ENCODE peak calls at places on chromosome 10, in eight cellular contexts. N is fibroblast of pulmonary artery; X is Peyer's patch; G is PC-9; A is AG09319; B is A549; H is CD8-positive, alpha-beta T cell; U is tibial artery. I is an unnamed sample.

GRCh38 chr10:69254877-69255276 is 23.4 kb upstream of the HK1 start:
- DNase-seq in U (no peak), X (no peak), A (no peak), H (no peak), B (no peak), G (no peak), N (no peak), I (no peak)

GRCh38 chr10:86007171-86007570 is 359.4 kb downstream of the GRID1 start:
- DNase-seq in H (no peak), N (no peak), U (no peak), X (no peak), B (no peak), A (no peak), G (no peak), I (no peak)

GRCh38 chr10:34339816-34340553 is 475.1 kb downstream of the PARD3 start:
- DNase-seq in X (no peak), U (no peak), H (no peak), G (no peak), A (no peak), N (no peak), B (no peak), I (no peak)

GRCh38 chr10:102643346-102644065 is 773 bp upstream of the TRIM8 start:
- DNase-seq in H (peak; percentile 33), G (no peak), X (peak; percentile 70), N (peak; percentile 86), U (peak; percentile 85), B (peak; percentile 78), A (peak; percentile 44), I (peak; percentile 43)

GRCh38 chr10:44830022-44830421 is 81.1 kb upstream of the TMEM72 start:
- DNase-seq in H (no peak), U (no peak), B (no peak), X (no peak), A (no peak), G (peak; percentile 70), N (peak; percentile 47), I (no peak)

GRCh38 chr10:22824984-22825383 is 102.9 kb upstream of the ARMC3 start:
- DNase-seq in H (no peak), U (no peak), A (no peak), B (peak; percentile 17), N (peak; percentile 44), X (no peak), G (peak; percentile 46), I (peak; percentile 27)

GRCh38 chr10:69481280-69481679 is 30.0 kb downstream of the TSPAN15 start:
- DNase-seq in N (no peak), H (no peak), A (no peak), B (no peak), X (no peak), G (no peak), U (no peak), I (no peak)

GRCh38 chr10:76336213-76336963 is 905.0 kb downstream of the LRMDA start:
- DNase-seq in B (peak; percentile 16), X (no peak), A (no peak), U (no peak), G (no peak), N (peak; percentile 27), H (no peak), I (no peak)

GRCh38 chr10:49174261-49174925 is 13.8 kb downstream of the TMEM273 start:
- DNase-seq in X (peak; percentile 57), H (no peak), G (no peak), N (no peak), A (no peak), B (no peak), U (no peak), I (no peak)

GRCh38 chr10:111078505-111079185 is 1.8 kb downstream of the ADRA2A start:
- DNase-seq in G (no peak), B (no peak), H (no peak), A (no peak), X (no peak), N (no peak), U (no peak), I (no peak)

GRCh38 chr10:104049497-104050250 is 36.0 kb downstream of the COL17A1 start:
- DNase-seq in G (peak; percentile 70), H (no peak), N (peak; percentile 64), X (peak; percentile 59), A (no peak), U (no peak), B (peak; percentile 48), I (peak; percentile 6)

GRCh38 chr10:123018531-123018930 is 9.7 kb downstream of the ACADSB start:
- DNase-seq in X (no peak), B (no peak), A (no peak), G (no peak), U (no peak), H (no peak), N (no peak), I (no peak)

GRCh38 chr10:123019941-123020703 is 11.3 kb downstream of the ACADSB start:
- DNase-seq in U (no peak), X (no peak), A (no peak), N (no peak), G (no peak), H (no peak), B (no peak), I (no peak)

GRCh38 chr10:123024540-123024939 is 15.7 kb downstream of the ACADSB start:
- DNase-seq in U (no peak), G (no peak), A (no peak), B (no peak), H (no peak), N (no peak), X (no peak), I (no peak)

GRCh38 chr10:123019264-123019663 is 10.5 kb downstream of the ACADSB start:
- DNase-seq in G (no peak), H (no peak), N (no peak), U (no peak), A (no peak), B (no peak), X (no peak), I (no peak)

DNA sequence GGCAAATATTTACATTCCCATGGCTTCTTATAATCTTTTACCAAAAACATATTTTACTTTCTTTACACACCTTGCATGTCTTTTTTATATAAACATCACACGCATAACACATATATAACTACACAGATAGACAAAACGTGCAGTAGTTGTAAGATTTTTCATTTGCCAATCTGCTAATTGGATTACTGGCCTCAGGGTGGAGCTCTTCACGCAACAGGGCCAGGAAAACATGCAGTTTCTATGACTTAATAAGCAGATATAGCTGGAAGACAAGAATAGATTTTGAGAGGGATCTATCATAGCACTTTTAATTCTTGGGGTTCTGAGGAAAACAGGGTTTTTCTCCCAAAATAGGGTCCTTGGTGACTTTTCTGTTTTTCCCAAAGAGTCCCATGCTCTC is 12.7 kb downstream of the ACADSB start:
- DNase-seq in U (no peak), H (no peak), B (no peak), A (no peak), X (no peak), N (peak; percentile 21), G (no peak), I (no peak)
- TF ChIP-seq CTCF in U (no peak), H (peak; percentile 31), B (peak; percentile 37), A (peak; percentile 9), X (no peak), N (peak; percentile 56), G (no peak), I (peak; percentile 22)

DNA sequence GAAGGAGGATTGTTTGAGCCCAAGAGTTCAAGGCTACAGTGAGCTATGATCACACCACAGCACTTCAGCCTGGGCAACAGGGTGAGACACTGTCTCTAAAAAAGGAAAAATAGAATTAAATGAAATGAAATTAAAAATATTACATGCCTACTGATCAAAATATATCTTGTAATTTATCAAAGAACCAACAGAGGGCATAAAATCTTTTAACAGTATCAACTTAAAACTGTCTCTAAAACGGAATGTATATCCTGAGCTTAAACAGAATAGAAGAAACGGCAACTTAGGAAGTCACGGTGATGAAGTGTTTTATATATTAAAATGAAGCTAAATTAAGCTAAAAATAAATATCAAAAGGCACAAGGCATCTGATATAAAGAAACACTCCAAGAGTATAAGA is 78.8 kb downstream of the MTPAP start:
- DNase-seq in U (no peak), G (no peak), H (no peak), X (no peak), A (no peak), B (peak; percentile 5), N (peak; percentile 18), I (no peak)
- TF ChIP-seq CTCF in U (no peak), G (peak; percentile 57), H (peak; percentile 18), X (no peak), A (peak; percentile 17), B (peak; percentile 23), N (peak; percentile 23), I (no peak)

GRCh38 chr10:8283166-8283905 is 228.8 kb downstream of the GATA3 start:
- DNase-seq in H (no peak), A (no peak), N (no peak), X (no peak), U (no peak), B (no peak), G (no peak), I (no peak)

GRCh38 chr10:8283986-8284385 is 229.5 kb downstream of the GATA3 start:
- DNase-seq in U (no peak), B (no peak), H (no peak), G (no peak), N (peak; percentile 95), X (no peak), A (no peak), I (no peak)

GRCh38 chr10:8289186-8289924 is 234.9 kb downstream of the GATA3 start:
- DNase-seq in N (no peak), U (no peak), B (no peak), X (no peak), A (no peak), H (no peak), G (no peak), I (no peak)

DNA sequence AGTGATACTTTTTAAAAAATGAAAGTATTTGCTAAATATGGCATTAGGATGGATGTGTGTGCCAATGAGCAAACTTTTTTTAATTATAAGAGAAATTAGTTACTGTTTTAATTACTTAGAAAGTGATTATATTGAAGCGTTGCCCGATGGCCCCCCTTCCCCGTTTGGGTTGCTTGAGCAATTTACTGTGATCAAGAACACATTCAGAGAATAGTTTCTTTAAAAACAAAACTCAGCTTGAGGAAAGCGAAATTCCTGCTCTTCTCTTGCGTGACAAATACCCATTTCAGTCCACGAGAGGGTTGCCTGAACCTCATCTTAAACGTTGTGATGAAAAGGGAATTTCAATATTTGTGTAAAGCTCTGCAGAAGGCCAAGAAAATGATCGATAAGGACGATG is 234.1 kb downstream of the GATA3 start:
- DNase-seq in H (no peak), B (no peak), X (no peak), A (no peak), G (no peak), U (no peak), N (no peak), I (no peak)
- TF ChIP-seq CTCF in H (no peak), B (no peak), X (no peak), A (no peak), G (no peak), U (no peak), N (no peak), I (no peak)

GRCh38 chr10:59222788-59223187 is 46.3 kb downstream of the PHYHIPL start:
- DNase-seq in X (no peak), U (no peak), H (no peak), G (no peak), A (no peak), B (no peak), N (no peak), I (no peak)

GRCh38 chr10:59229451-59229850 is 53.0 kb downstream of the PHYHIPL start:
- DNase-seq in X (no peak), G (no peak), U (no peak), A (no peak), B (no peak), N (no peak), H (no peak), I (no peak)

GRCh38 chr10:59225211-59225610 is 48.8 kb downstream of the PHYHIPL start:
- DNase-seq in G (no peak), N (no peak), A (no peak), H (no peak), X (no peak), U (no peak), B (no peak), I (no peak)

GRCh38 chr10:59227136-59227673 is 50.8 kb downstream of the PHYHIPL start:
- DNase-seq in B (peak; percentile 6), X (no peak), G (no peak), N (no peak), H (no peak), U (no peak), A (no peak), I (peak; percentile 22)
- TF ChIP-seq CTCF in B (peak; percentile 18), X (no peak), G (no peak), N (no peak), H (no peak), U (no peak), A (no peak), I (no peak)

I was measured in Calu3.